ENCODE peak calls at places on chromosomes 11 and 22, in four cellular contexts. R, V, I and B are unnamed samples.

GRCh38 chr11:73399159-73400090 is 23.2 kb downstream of the RELT start:
- DNase-seq in R (no peak), I (no peak), V (no peak), B (no peak)

GRCh38 chr11:115258216-115258615 is 246.0 kb downstream of the CADM1 start:
- DNase-seq in R (no peak), V (no peak), I (no peak), B (no peak)

GRCh38 chr11:17542249-17542648 is 2.0 kb downstream of the USH1C start:
- DNase-seq in R (no peak), I (no peak), V (no peak), B (no peak)

GRCh38 chr22:48926663-48927062 is 901.0 kb downstream of the BRD1 start:
- DNase-seq in I (no peak), R (no peak), V (peak), B (no peak)

GRCh38 chr22:20956258-20957117 is 10.6 kb upstream of the AIFM3 start:
- DNase-seq in I (peak), R (no peak), V (no peak), B (no peak)

GRCh38 chr11:70251583-70252285 is 18.8 kb upstream of the PPFIA1 start:
- DNase-seq in V (no peak), R (no peak), I (no peak), B (no peak)

GRCh38 chr22:39943366-39943765 is 16.8 kb upstream of the TMA7B start:
- DNase-seq in R (no peak), I (no peak), V (no peak), B (no peak)

GRCh38 chr11:47494996-47495855 is 46.3 kb upstream of the RAPSN start:
- DNase-seq in R (no peak), V (no peak), I (no peak), B (no peak)

GRCh38 chr11:122584670-122585069 is 70.9 kb upstream of the UBASH3B start:
- DNase-seq in I (no peak), V (no peak), R (no peak), B (no peak)

GRCh38 chr11:83070878-83071640 is 638 bp downstream of the RAB30 start:
- DNase-seq in V (peak), R (no peak), I (no peak), B (no peak)

GRCh38 chr22:48242461-48242864 is 1480.0 kb downstream of the TBC1D22A start:
- DNase-seq in R (no peak), V (peak), I (no peak), B (no peak)

GRCh38 chr11:111220716-111221115 is 24.8 kb upstream of the POU2AF2 start:
- DNase-seq in R (no peak), I (no peak), V (no peak), B (no peak)

GRCh38 chr11:54558407-54558806 is 45.4 kb downstream of the OR4C46 start:
- DNase-seq in R (no peak), V (no peak), I (no peak), B (no peak)

GRCh38 chr22:17570851-17571631 is 7.7 kb downstream of the SLC25A18 start:
- DNase-seq in I (peak), V (no peak), R (no peak), B (no peak)

GRCh38 chr11:79708319-79708928 is 267.6 kb upstream of the TENM4 start:
- DNase-seq in V (no peak), I (peak), R (peak), B (peak)

GRCh38 chr11:77095551-77096490 is 6.8 kb upstream of the OMP start:
- DNase-seq in I (no peak), R (no peak), V (no peak), B (no peak)

GRCh38 chr11:4639931-4640330 is 2.7 kb downstream of the OR51D1 start:
- DNase-seq in R (no peak), I (no peak), V (no peak), B (no peak)

GRCh38 chr11:14237333-14237988 is 121.5 kb downstream of the RRAS2 start:
- DNase-seq in I (no peak), R (peak), V (no peak), B (peak)

GRCh38 chr11:80462211-80462610 is 1021.4 kb upstream of the TENM4 start:
- DNase-seq in I (peak), R (peak), V (no peak), B (no peak)

GRCh38 chr11:132595711-132596111 is 936.6 kb downstream of the OPCML start:
- DNase-seq in R (no peak), V (no peak), I (no peak), B (no peak)